ENCODE peak calls at places on chromosome 6, in four cellular contexts. H is heart right ventricle, B is NCI-H82, D is amniotic stem cell. P is an unnamed sample.

GRCh38 chr6:159086033-159086618 is 41.3 kb upstream of the TAGAP start:
- DNase-seq in H (no peak), B (no peak), D (no peak), P (no peak)

GRCh38 chr6:159979136-159979874 is 10.4 kb downstream of the IGF2R start:
- DNase-seq in H (peak; percentile 24), B (peak; percentile 12), D (no peak), P (peak; percentile 78)

GRCh38 chr6:138593100-138593877 is 94.0 kb upstream of the NHSL1 start:
- DNase-seq in H (no peak), B (no peak), D (peak; percentile 91), P (peak; percentile 97)

GRCh38 chr6:15398657-15399287 is 152.9 kb downstream of the JARID2 start:
- DNase-seq in H (no peak), B (no peak), D (no peak), P (no peak)

GRCh38 chr6:14732845-14733757 is 512.8 kb upstream of the JARID2 start:
- DNase-seq in H (no peak), B (no peak), D (no peak), P (peak; percentile 98)

GRCh38 chr6:5087389-5087788 is 2.2 kb downstream of the PPP1R3G start:
- DNase-seq in H (peak; percentile 44), B (no peak), D (no peak), P (no peak)

GRCh38 chr6:95087394-95088097 is 489.8 kb upstream of the MANEA start:
- DNase-seq in H (no peak), B (peak; percentile 96), D (no peak), P (peak; percentile 96)

GRCh38 chr6:166258854-166259276 is 49.3 kb downstream of the PRR18 start:
- DNase-seq in H (peak; percentile 33), B (no peak), D (no peak), P (no peak)

GRCh38 chr6:42896178-42896719 is 16.8 kb downstream of the RPL7L1 start:
- DNase-seq in H (no peak), B (peak; percentile 37), D (no peak), P (no peak)

GRCh38 chr6:73028124-73028766 is 197.1 kb downstream of the KHDC1L start:
- DNase-seq in H (no peak), B (no peak), D (no peak), P (no peak)

GRCh38 chr6:42889815-42890214 is 10.4 kb downstream of the RPL7L1 start:
- DNase-seq in H (no peak), B (peak; percentile 72), D (no peak), P (no peak)

GRCh38 chr6:88869263-88870023 is 94.0 kb downstream of the RNGTT start:
- DNase-seq in H (no peak), B (no peak), D (no peak), P (no peak)

GRCh38 chr6:40743226-40743625 is 156.1 kb upstream of the LRFN2 start:
- DNase-seq in H (no peak), B (peak; percentile 46), D (no peak), P (no peak)

GRCh38 chr6:33347816-33348215 is 30.3 kb upstream of the ZBTB22 start:
- DNase-seq in H (no peak), B (no peak), D (no peak), P (no peak)

GRCh38 chr6:48378874-48379407 is 267.9 kb upstream of the PTCHD4 start:
- DNase-seq in H (no peak), B (no peak), D (no peak), P (no peak)

GRCh38 chr6:32852018-32852843 is 1.3 kb downstream of the TAP1 start:
- DNase-seq in H (no peak), B (no peak), D (no peak), P (no peak)

GRCh38 chr6:170128811-170129681 is 161.8 kb downstream of the DLL1 start:
- DNase-seq in H (no peak), B (no peak), D (no peak), P (no peak)

GRCh38 chr6:148808786-148809304 is 62.0 kb downstream of the UST start:
- DNase-seq in H (no peak), B (no peak), D (no peak), P (no peak)

GRCh38 chr6:11389977-11390376 is 147.6 kb upstream of the TMEM170B start:
- DNase-seq in H (no peak), B (no peak), D (no peak), P (no peak)

GRCh38 chr6:33705268-33705885 is 6.1 kb downstream of the UQCC2 start:
- DNase-seq in H (no peak), B (no peak), D (no peak), P (no peak)

GRCh38 chr6:119276211-119276610 is 73.3 kb downstream of the MAN1A1 start:
- DNase-seq in H (no peak), B (no peak), D (no peak), P (no peak)

GRCh38 chr6:157724960-157725741 is 97.9 kb upstream of the SNX9 start:
- DNase-seq in H (no peak), B (peak; percentile 58), D (no peak), P (no peak)

GRCh38 chr6:46029602-46030001 is 13.9 kb upstream of the CLIC5 start:
- DNase-seq in H (no peak), B (no peak), D (no peak), P (no peak)

GRCh38 chr6:3310051-3310448 is 51.3 kb downstream of the PSMG4 start:
- DNase-seq in H (no peak), B (no peak), D (no peak), P (no peak)

GRCh38 chr6:44304282-44305199 is 8.6 kb downstream of the AARS2 start:
- DNase-seq in H (no peak), B (peak; percentile 71), D (no peak), P (no peak)

GRCh38 chr6:169072127-169073042 is 181.3 kb downstream of the THBS2 start:
- DNase-seq in H (no peak), B (no peak), D (no peak), P (no peak)

GRCh38 chr6:166936079-166936787 is 20.1 kb downstream of the RNASET2 start:
- DNase-seq in H (no peak), B (peak; percentile 10), D (no peak), P (no peak)

GRCh38 chr6:52538921-52539354 is 37.9 kb downstream of the TRAM2 start:
- DNase-seq in H (no peak), B (no peak), D (no peak), P (no peak)

GRCh38 chr6:106444777-106445507 is 84.4 kb downstream of the CRYBG1 start:
- DNase-seq in H (no peak), B (peak; percentile 79), D (peak; percentile 40), P (no peak)

GRCh38 chr6:5094327-5094726 is 9.2 kb downstream of the PPP1R3G start:
- DNase-seq in H (no peak), B (no peak), D (peak; percentile 82), P (peak; percentile 16)

GRCh38 chr6:39887692-39888450 is 46.4 kb downstream of the MOCS1 start:
- DNase-seq in H (peak; percentile 80), B (no peak), D (peak; percentile 87), P (no peak)

P was measured in foreskin keratinocyte.